ENCODE peak calls at places on chromosomes 4 and X, in seven cellular contexts. D, F, X, Y, J, S and Q are unnamed samples.

GRCh38 chrX:149010899-149011224 is 494.2 kb downstream of the IDS start:
- DNase-seq in Y (no peak), J (no peak), S (no peak), X (no peak), F (no peak), D (no peak), Q (no peak)

GRCh38 chrX:12984629-12985303 is 9.9 kb downstream of the TMSB4X start:
- DNase-seq in S (no peak), F (no peak), D (no peak), Y (no peak), X (peak; percentile 48), J (no peak), Q (no peak)

GRCh38 chr4:156642161-156642560 is 329.4 kb downstream of the PDGFC start:
- DNase-seq in F (no peak), J (no peak), D (no peak), X (no peak), S (no peak), Y (no peak), Q (no peak)

GRCh38 chr4:79025170-79025569 is 85.9 kb upstream of the PAQR3 start:
- DNase-seq in X (no peak), S (no peak), Y (no peak), F (no peak), J (no peak), D (no peak), Q (no peak)

GRCh38 chr4:83282049-83282535 is 2.5 kb downstream of the COQ2 start:
- DNase-seq in Y (peak; percentile 47), F (no peak), J (no peak), D (peak; percentile 80), S (no peak), X (no peak), Q (no peak)

GRCh38 chr4:159103406-159104131 is 690 bp downstream of the RAPGEF2 start:
- DNase-seq in D (peak; percentile 44), J (peak; percentile 75), Y (peak; percentile 4), F (peak; percentile 86), X (peak; percentile 17), S (peak; percentile 81), Q (no peak)

GRCh38 chrX:7283741-7284140 is 135.8 kb upstream of the PUDP start:
- DNase-seq in Y (no peak), D (no peak), F (no peak), S (no peak), J (no peak), X (no peak), Q (no peak)

GRCh38 chr4:153788064-153788418 is 842 bp downstream of the SFRP2 start:
- DNase-seq in Y (no peak), D (no peak), X (no peak), J (peak; percentile 66), F (no peak), S (no peak), Q (no peak)

GRCh38 chrX:150486011-150486410 is 82.4 kb upstream of the MTM1 start:
- DNase-seq in F (no peak), X (no peak), Y (peak; percentile 14), D (peak; percentile 46), J (peak; percentile 74), S (peak; percentile 61), Q (no peak)

GRCh38 chr4:76011700-76012387 is 4.5 kb upstream of the CXCL9 start:
- DNase-seq in X (no peak), J (no peak), D (no peak), S (no peak), Y (no peak), F (no peak), Q (peak; percentile 23)

GRCh38 chr4:41204400-41204978 is 9.9 kb downstream of the APBB2 start:
- DNase-seq in F (no peak), X (no peak), S (peak; percentile 61), J (no peak), Y (no peak), D (no peak), Q (no peak)

GRCh38 chr4:11412211-11412610 is 16.5 kb downstream of the HS3ST1 start:
- DNase-seq in Y (no peak), D (no peak), J (no peak), S (no peak), X (no peak), F (no peak), Q (no peak)

GRCh38 chr4:90536408-90536807 is 409.2 kb downstream of the CCSER1 start:
- DNase-seq in S (no peak), F (no peak), Y (no peak), J (no peak), D (no peak), X (no peak), Q (no peak)

GRCh38 chrX:13283512-13283911 is 36.3 kb downstream of the ATXN3L start:
- DNase-seq in Y (no peak), X (no peak), D (no peak), S (no peak), J (no peak), F (no peak), Q (no peak)

GRCh38 chr4:98496446-98496845 is 162.0 kb downstream of the TSPAN5 start:
- DNase-seq in F (no peak), S (no peak), D (no peak), J (no peak), Y (no peak), X (no peak), Q (no peak)

GRCh38 chr4:24686866-24687672 is 102.7 kb upstream of the DHX15 start:
- DNase-seq in Y (no peak), D (peak; percentile 54), F (no peak), X (no peak), J (no peak), S (no peak), Q (no peak)

GRCh38 chr4:86302242-86302641 is 57.6 kb downstream of the MAPK10 start:
- DNase-seq in S (no peak), F (peak; percentile 75), J (peak; percentile 88), X (no peak), D (peak; percentile 22), Y (no peak), Q (no peak)

GRCh38 chr4:8266508-8266907 is 3.0 kb upstream of the HTRA3 start:
- DNase-seq in J (no peak), D (no peak), X (no peak), Y (no peak), S (no peak), F (no peak), Q (no peak)

GRCh38 chr4:59612235-59612634 is 1587.9 kb upstream of the ADGRL3 start:
- DNase-seq in F (no peak), Y (no peak), D (no peak), X (no peak), J (no peak), S (no peak), Q (no peak)

GRCh38 chr4:1081689-1082040 is 31.7 kb downstream of the RNF212 start:
- DNase-seq in Y (no peak), F (no peak), J (no peak), S (no peak), X (no peak), D (no peak), Q (no peak)

GRCh38 chrX:154437971-154438893 is 1.3 kb downstream of the GDI1 start:
- DNase-seq in Y (no peak), X (no peak), F (peak; percentile 60), D (no peak), S (no peak), J (no peak), Q (no peak)

GRCh38 chrX:16946971-16947562 is 609 bp downstream of the REPS2 start:
- DNase-seq in X (no peak), D (peak; percentile 54), F (peak; percentile 80), J (peak; percentile 66), S (peak; percentile 52), Y (no peak), Q (no peak)

GRCh38 chr4:128288689-128289106 is 1.1 kb upstream of the PGRMC2 start:
- DNase-seq in Y (no peak), D (peak; percentile 47), F (no peak), S (no peak), X (no peak), J (no peak), Q (no peak)

GRCh38 chrX:71103110-71103983 is 3.2 kb downstream of the CXorf65 start:
- DNase-seq in X (peak; percentile 39), S (no peak), Y (no peak), D (peak; percentile 49), J (peak; percentile 59), F (no peak), Q (no peak)

GRCh38 chr4:15653864-15654391 is 1.2 kb downstream of the FBXL5 start:
- DNase-seq in J (no peak), Y (no peak), S (no peak), F (peak; percentile 27), D (peak; percentile 50), X (no peak), Q (no peak)

GRCh38 chrX:79366888-79367749 is at the start of gene ITM2A:
- DNase-seq in J (peak; percentile 61), D (peak; percentile 31), S (peak; percentile 67), Y (peak; percentile 31), X (peak; percentile 32), F (peak; percentile 79), Q (no peak)

GRCh38 chrX:11351375-11352295 is 58.4 kb downstream of the AMELX start:
- DNase-seq in J (peak; percentile 93), F (peak; percentile 69), D (peak; percentile 27), Y (no peak), X (no peak), S (peak; percentile 77), Q (no peak)

GRCh38 chr4:103018391-103019318 is 850 bp downstream of the SLC9B1 start:
- DNase-seq in S (peak; percentile 54), Y (no peak), J (peak; percentile 74), X (no peak), D (peak; percentile 35), F (no peak), Q (no peak)
- H3K4me3 ChIP-seq in S (peak overlapping the region; percentile 63), Y (peak overlapping the region; percentile 75), J (peak overlapping the region; percentile 52), X (peak overlapping the region; percentile 65), D (peak overlapping the region; percentile 36), F (peak overlapping the region; percentile 81), Q (peak overlapping the region; percentile 61)

DNA sequence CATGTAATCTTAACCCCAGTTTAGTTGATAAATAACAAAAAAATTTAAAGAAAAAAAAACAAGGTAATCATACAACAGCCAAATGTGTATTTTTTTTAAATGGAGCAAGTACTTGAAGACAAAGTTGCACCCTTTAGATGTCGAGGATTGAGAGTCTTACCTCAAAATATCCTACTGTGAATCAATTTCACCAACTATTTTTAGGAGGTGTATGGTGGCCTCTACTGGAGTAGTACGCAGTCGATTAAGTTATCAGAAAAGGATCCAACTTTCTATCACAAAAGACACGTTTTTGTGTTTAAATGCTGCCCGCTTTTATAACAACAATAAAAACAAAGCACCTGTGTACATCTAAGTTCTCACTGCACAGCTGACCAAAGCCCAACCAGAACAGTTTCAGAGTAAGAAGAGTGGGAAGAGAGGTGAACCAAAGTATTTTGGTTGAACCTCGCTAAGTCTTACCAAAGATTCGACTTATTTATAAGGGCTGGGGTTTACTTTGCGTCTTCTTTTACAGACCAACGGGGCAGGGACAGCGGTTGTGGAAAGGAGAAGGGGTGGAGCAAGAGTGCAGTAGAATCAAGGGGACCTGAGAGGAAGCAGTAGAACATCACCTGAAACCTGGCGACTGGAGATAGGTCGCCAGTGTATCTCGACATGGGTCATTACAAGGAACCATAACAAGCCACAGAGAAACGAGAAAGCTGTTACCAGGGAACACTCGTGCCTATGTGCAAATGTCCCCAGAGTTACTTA is 1.2 kb downstream of the RPS6KA6 start:
- DNase-seq in X (no peak), Y (no peak), J (no peak), S (no peak), F (peak; percentile 16), D (peak; percentile 52), Q (no peak)
- H3K4me3 ChIP-seq in X (no peak overlapping the region), Y (no peak overlapping the region), J (peak overlapping the region; percentile 60), S (peak overlapping the region; percentile 59), F (peak overlapping the region; percentile 78), D (peak overlapping the region; percentile 51), Q (peak overlapping the region; percentile 61)

GRCh38 chrX:47618923-47619485 is 653 bp downstream of the SYN1 start:
- DNase-seq in J (no peak), X (no peak), S (no peak), F (no peak), D (no peak), Y (no peak), Q (no peak)
- H3K4me3 ChIP-seq in J (peak overlapping the region; percentile 40), X (no peak overlapping the region), S (no peak overlapping the region), F (no peak overlapping the region), D (no peak overlapping the region), Y (no peak overlapping the region), Q (no peak overlapping the region)

GRCh38 chrX:101385026-101385684 is 836 bp downstream of the BTK start:
- DNase-seq in Y (no peak), J (no peak), S (no peak), F (no peak), D (no peak), X (no peak), Q (no peak)
- H3K4me3 ChIP-seq in Y (no peak overlapping the region), J (peak overlapping the region; percentile 11), S (no peak overlapping the region), F (no peak overlapping the region), D (no peak overlapping the region), X (no peak overlapping the region), Q (no peak overlapping the region)